ENCODE peak calls at places on chromosomes 7 and 10, in seven cellular contexts. One of them, this sample, is unnamed.

GRCh38 chr7:131105294-131105802 is 222.3 kb upstream of the MKLN1 start:
- DNase-seq in brain microvascular endothelial cell: no peak
- DNase-seq in hepatocyte: no peak
- DNase-seq in CD8-positive, alpha-beta T cell: no peak
- DNase-seq in AG04449: no peak
- DNase-seq in A549: no peak
- DNase-seq in IMR-90: peak
- DNase-seq in this sample: no peak

GRCh38 chr7:130566168-130566897 is 74.4 kb downstream of the MEST start:
- DNase-seq in hepatocyte: peak
- DNase-seq in brain microvascular endothelial cell: peak
- DNase-seq in A549: no peak
- DNase-seq in CD8-positive, alpha-beta T cell: no peak
- DNase-seq in IMR-90: peak
- DNase-seq in AG04449: no peak
- DNase-seq in this sample: no peak

GRCh38 chr7:41134242-41134872 is 568.5 kb downstream of the INHBA start:
- DNase-seq in CD8-positive, alpha-beta T cell: no peak
- DNase-seq in hepatocyte: no peak
- DNase-seq in A549: no peak
- DNase-seq in AG04449: no peak
- DNase-seq in brain microvascular endothelial cell: peak
- DNase-seq in IMR-90: peak
- DNase-seq in this sample: no peak

GRCh38 chr7:46015107-46015868 is 94.2 kb upstream of the IGFBP3 start:
- DNase-seq in A549: no peak
- DNase-seq in hepatocyte: peak
- DNase-seq in CD8-positive, alpha-beta T cell: no peak
- DNase-seq in brain microvascular endothelial cell: peak
- DNase-seq in AG04449: no peak
- DNase-seq in IMR-90: peak
- DNase-seq in this sample: no peak

GRCh38 chr10:99784025-99784730 is 1.7 kb downstream of the ABCC2 start:
- DNase-seq in hepatocyte: peak
- DNase-seq in IMR-90: peak
- DNase-seq in AG04449: peak
- DNase-seq in A549: no peak
- DNase-seq in CD8-positive, alpha-beta T cell: no peak
- DNase-seq in brain microvascular endothelial cell: peak
- DNase-seq in this sample: peak

GRCh38 chr7:24880886-24881285 is 99.1 kb downstream of the OSBPL3 start:
- DNase-seq in hepatocyte: no peak
- DNase-seq in A549: no peak
- DNase-seq in AG04449: no peak
- DNase-seq in brain microvascular endothelial cell: no peak
- DNase-seq in CD8-positive, alpha-beta T cell: no peak
- DNase-seq in IMR-90: no peak
- DNase-seq in this sample: no peak

GRCh38 chr7:107167483-107168232 is 1.1 kb upstream of the HBP1 start:
- DNase-seq in CD8-positive, alpha-beta T cell: no peak
- DNase-seq in brain microvascular endothelial cell: peak
- DNase-seq in hepatocyte: peak
- DNase-seq in AG04449: peak
- DNase-seq in A549: peak
- DNase-seq in IMR-90: peak
- DNase-seq in this sample: peak

GRCh38 chr10:27819781-27820531 is 74.3 kb upstream of the MKX start:
- DNase-seq in hepatocyte: peak
- DNase-seq in AG04449: peak
- DNase-seq in CD8-positive, alpha-beta T cell: no peak
- DNase-seq in A549: no peak
- DNase-seq in brain microvascular endothelial cell: peak
- DNase-seq in IMR-90: peak
- DNase-seq in this sample: peak

GRCh38 chr10:8544057-8544380 is 489.5 kb downstream of the GATA3 start:
- DNase-seq in brain microvascular endothelial cell: no peak
- DNase-seq in hepatocyte: peak
- DNase-seq in A549: no peak
- DNase-seq in AG04449: no peak
- DNase-seq in IMR-90: no peak
- DNase-seq in CD8-positive, alpha-beta T cell: no peak
- DNase-seq in this sample: no peak

GRCh38 chr7:157875230-157876179 is 538.7 kb downstream of the DNAJB6 start:
- DNase-seq in hepatocyte: peak
- DNase-seq in IMR-90: no peak
- DNase-seq in brain microvascular endothelial cell: peak
- DNase-seq in AG04449: no peak
- DNase-seq in A549: peak
- DNase-seq in CD8-positive, alpha-beta T cell: peak
- DNase-seq in this sample: no peak

GRCh38 chr7:151607464-151607867 is 87.8 kb upstream of the RHEB start:
- DNase-seq in A549: no peak
- DNase-seq in AG04449: no peak
- DNase-seq in IMR-90: peak
- DNase-seq in CD8-positive, alpha-beta T cell: no peak
- DNase-seq in hepatocyte: no peak
- DNase-seq in brain microvascular endothelial cell: peak
- DNase-seq in this sample: no peak

GRCh38 chr10:34655286-34656170 is 159.6 kb downstream of the PARD3 start:
- DNase-seq in hepatocyte: peak
- DNase-seq in brain microvascular endothelial cell: peak
- DNase-seq in CD8-positive, alpha-beta T cell: no peak
- DNase-seq in A549: peak
- DNase-seq in AG04449: peak
- DNase-seq in IMR-90: peak
- DNase-seq in this sample: peak

GRCh38 chr10:70347321-70347720 is 35.1 kb downstream of the LRRC20 start:
- DNase-seq in CD8-positive, alpha-beta T cell: no peak
- DNase-seq in brain microvascular endothelial cell: no peak
- DNase-seq in IMR-90: no peak
- DNase-seq in A549: no peak
- DNase-seq in hepatocyte: no peak
- DNase-seq in AG04449: no peak
- DNase-seq in this sample: no peak

GRCh38 chr10:75726522-75727493 is 295.4 kb downstream of the LRMDA start:
- DNase-seq in AG04449: no peak
- DNase-seq in CD8-positive, alpha-beta T cell: no peak
- DNase-seq in brain microvascular endothelial cell: no peak
- DNase-seq in IMR-90: no peak
- DNase-seq in hepatocyte: no peak
- DNase-seq in A549: no peak
- DNase-seq in this sample: no peak

GRCh38 chr10:93703841-93704240 is 1.4 kb upstream of the FRA10AC1 start:
- DNase-seq in IMR-90: no peak
- DNase-seq in brain microvascular endothelial cell: no peak
- DNase-seq in CD8-positive, alpha-beta T cell: no peak
- DNase-seq in hepatocyte: no peak
- DNase-seq in AG04449: no peak
- DNase-seq in A549: no peak
- DNase-seq in this sample: no peak

GRCh38 chr10:79315602-79315920 is 31.7 kb upstream of the PPIF start:
- DNase-seq in AG04449: no peak
- DNase-seq in A549: no peak
- DNase-seq in CD8-positive, alpha-beta T cell: no peak
- DNase-seq in IMR-90: no peak
- DNase-seq in brain microvascular endothelial cell: no peak
- DNase-seq in hepatocyte: no peak
- DNase-seq in this sample: no peak

GRCh38 chr7:131595699-131596098 is 39.3 kb upstream of the PODXL start:
- DNase-seq in hepatocyte: no peak
- DNase-seq in brain microvascular endothelial cell: no peak
- DNase-seq in AG04449: no peak
- DNase-seq in IMR-90: no peak
- DNase-seq in CD8-positive, alpha-beta T cell: no peak
- DNase-seq in A549: no peak
- DNase-seq in this sample: no peak

GRCh38 chr7:72919256-72919775 is 5.6 kb upstream of the POM121 start:
- DNase-seq in CD8-positive, alpha-beta T cell: no peak
- DNase-seq in brain microvascular endothelial cell: no peak
- DNase-seq in IMR-90: no peak
- DNase-seq in hepatocyte: no peak
- DNase-seq in A549: no peak
- DNase-seq in AG04449: no peak
- DNase-seq in this sample: no peak

GRCh38 chr10:131689016-131689415 is 211.8 kb upstream of the PPP2R2D start:
- DNase-seq in hepatocyte: no peak
- DNase-seq in CD8-positive, alpha-beta T cell: no peak
- DNase-seq in brain microvascular endothelial cell: no peak
- DNase-seq in AG04449: no peak
- DNase-seq in IMR-90: no peak
- DNase-seq in A549: no peak
- DNase-seq in this sample: no peak

GRCh38 chr10:103897241-103897774 is 20.7 kb downstream of the STN1 start:
- DNase-seq in A549: no peak
- DNase-seq in CD8-positive, alpha-beta T cell: no peak
- DNase-seq in hepatocyte: no peak
- DNase-seq in AG04449: no peak
- DNase-seq in brain microvascular endothelial cell: no peak
- DNase-seq in IMR-90: no peak
- DNase-seq in this sample: no peak

GRCh38 chr7:108570146-108570755 is 577 bp downstream of the DNAJB9 start:
- DNase-seq in IMR-90: peak
- DNase-seq in CD8-positive, alpha-beta T cell: peak
- DNase-seq in brain microvascular endothelial cell: peak
- DNase-seq in A549: peak
- DNase-seq in AG04449: no peak
- DNase-seq in hepatocyte: peak
- DNase-seq in this sample: no peak

GRCh38 chr10:79430946-79431345 is 14.5 kb downstream of the ZCCHC24 start:
- DNase-seq in A549: no peak
- DNase-seq in hepatocyte: peak
- DNase-seq in IMR-90: no peak
- DNase-seq in brain microvascular endothelial cell: no peak
- DNase-seq in CD8-positive, alpha-beta T cell: no peak
- DNase-seq in AG04449: no peak
- DNase-seq in this sample: no peak

DNA sequence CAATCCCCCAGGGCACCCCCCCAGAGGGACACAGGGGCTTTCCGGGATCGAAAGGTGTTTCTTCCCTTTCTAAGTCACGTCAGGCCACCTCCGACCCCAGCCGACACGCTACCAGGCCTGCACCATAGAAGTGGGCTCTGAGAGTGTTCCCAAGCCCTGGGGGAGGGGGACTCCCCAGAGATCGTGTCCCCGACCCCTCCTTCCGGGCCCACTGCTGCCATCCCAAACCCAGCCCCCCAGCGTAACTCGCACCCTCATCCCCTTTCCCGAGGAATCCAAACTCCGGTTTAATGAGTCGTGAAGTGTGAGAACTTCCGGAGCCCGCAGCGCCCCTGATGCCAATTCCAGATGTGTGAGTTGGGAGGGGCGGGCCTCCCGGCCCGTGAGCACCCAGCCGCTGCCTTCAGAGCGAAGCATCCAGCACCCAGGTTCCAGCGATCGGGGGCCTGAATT is 11.3 kb downstream of the UNCX start:
- DNase-seq in hepatocyte: no peak
- DNase-seq in IMR-90: no peak
- DNase-seq in brain microvascular endothelial cell: no peak
- DNase-seq in AG04449: no peak
- DNase-seq in A549: no peak
- DNase-seq in CD8-positive, alpha-beta T cell: no peak
- DNase-seq in this sample: no peak
- H3K4me3 ChIP-seq in hepatocyte: no peak
- H3K4me3 ChIP-seq in IMR-90: no peak
- H3K4me3 ChIP-seq in brain microvascular endothelial cell: no peak
- H3K4me3 ChIP-seq in AG04449: no peak
- H3K4me3 ChIP-seq in A549: no peak
- H3K4me3 ChIP-seq in CD8-positive, alpha-beta T cell: no peak
- H3K4me3 ChIP-seq in this sample: no peak

DNA sequence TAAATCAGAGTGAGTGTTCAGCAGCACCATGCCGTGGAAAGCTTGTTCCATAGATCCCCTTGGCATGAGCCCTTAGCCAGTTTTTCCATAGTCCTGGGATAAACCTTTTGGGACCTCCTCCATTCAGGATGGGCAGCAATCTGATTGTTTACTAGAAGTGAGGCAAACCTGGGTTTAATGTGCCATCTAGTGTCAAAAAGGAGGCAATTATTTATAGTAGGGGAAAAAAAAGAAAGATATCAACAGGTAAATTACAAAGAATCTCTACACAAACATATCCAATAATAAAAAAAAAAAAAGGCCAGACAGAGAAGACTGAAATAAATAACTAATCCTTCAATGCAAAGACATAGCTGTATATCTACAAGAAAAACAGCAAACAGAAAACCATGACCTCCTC is 229.0 kb upstream of the STK17A start:
- DNase-seq in AG04449: no peak
- DNase-seq in IMR-90: no peak
- DNase-seq in A549: no peak
- DNase-seq in brain microvascular endothelial cell: no peak
- DNase-seq in CD8-positive, alpha-beta T cell: no peak
- DNase-seq in hepatocyte: no peak
- DNase-seq in this sample: no peak
- TF ChIP-seq CTCF in AG04449: no peak
- TF ChIP-seq CTCF in IMR-90: no peak
- TF ChIP-seq CTCF in A549: no peak
- TF ChIP-seq CTCF in brain microvascular endothelial cell: no peak
- TF ChIP-seq CTCF in CD8-positive, alpha-beta T cell: no peak
- TF ChIP-seq CTCF in hepatocyte: no peak
- TF ChIP-seq CTCF in this sample: no peak

GRCh38 chr7:84790873-84791272 is 396.0 kb downstream of the SEMA3D start:
- DNase-seq in hepatocyte: no peak
- DNase-seq in CD8-positive, alpha-beta T cell: no peak
- DNase-seq in AG04449: peak
- DNase-seq in IMR-90: peak
- DNase-seq in brain microvascular endothelial cell: no peak
- DNase-seq in A549: no peak
- DNase-seq in this sample: no peak
- H3K4me3 ChIP-seq in hepatocyte: no peak
- H3K4me3 ChIP-seq in CD8-positive, alpha-beta T cell: no peak
- H3K4me3 ChIP-seq in AG04449: no peak
- H3K4me3 ChIP-seq in IMR-90: no peak
- H3K4me3 ChIP-seq in brain microvascular endothelial cell: no peak
- H3K4me3 ChIP-seq in A549: no peak
- H3K4me3 ChIP-seq in this sample: no peak

DNA sequence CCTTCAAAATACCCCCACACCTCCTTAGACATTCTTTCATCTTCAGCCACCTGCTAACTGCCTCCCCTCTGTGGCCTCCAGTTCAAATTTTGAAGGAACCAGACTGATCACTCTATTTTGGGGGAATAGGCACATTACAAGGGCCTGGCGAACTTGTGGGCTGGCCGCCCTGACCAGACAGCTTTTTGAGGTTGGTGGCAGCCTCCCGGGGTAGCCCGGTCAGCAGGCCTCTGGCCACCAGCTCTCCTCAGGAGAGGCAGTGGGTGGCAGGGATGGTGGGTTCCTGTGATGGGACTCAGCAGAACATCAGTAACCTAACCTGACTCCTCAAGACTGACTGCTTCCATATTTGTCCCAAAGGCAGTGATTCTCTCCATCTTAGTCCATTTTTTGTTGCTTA is 17.4 kb upstream of the EEPD1 start:
- DNase-seq in IMR-90: no peak
- DNase-seq in AG04449: no peak
- DNase-seq in CD8-positive, alpha-beta T cell: no peak
- DNase-seq in A549: no peak
- DNase-seq in hepatocyte: no peak
- DNase-seq in brain microvascular endothelial cell: no peak
- DNase-seq in this sample: no peak
- TF ChIP-seq CTCF in IMR-90: no peak
- TF ChIP-seq CTCF in AG04449: no peak
- TF ChIP-seq CTCF in CD8-positive, alpha-beta T cell: no peak
- TF ChIP-seq CTCF in A549: no peak
- TF ChIP-seq CTCF in hepatocyte: no peak
- TF ChIP-seq CTCF in brain microvascular endothelial cell: no peak
- TF ChIP-seq CTCF in this sample: no peak